ENCODE peak calls at places on chromosomes 12 and 14, in nine cellular contexts. One of them, this sample, is unnamed. For H3K9me3, the result is how much of the 10 kb centered on the place peaks cover.

GRCh38 chr14:55841625-55842024 is 261.6 kb downstream of the KTN1 start:
- DNase-seq in neural progenitor cell: no peak
- DNase-seq in A549: no peak
- DNase-seq in mammary epithelial cell: no peak
- DNase-seq in fibroblast of lung: no peak
- DNase-seq in keratinocyte: no peak
- DNase-seq in endothelial cell of umbilical vein: no peak
- DNase-seq in neuronal stem cell: no peak
- DNase-seq in MM.1S: no peak
- DNase-seq in this sample: no peak

GRCh38 chr12:14193623-14194022 is 171.9 kb upstream of the ATF7IP start:
- DNase-seq in neural progenitor cell: peak
- DNase-seq in A549: no peak
- DNase-seq in mammary epithelial cell: no peak
- DNase-seq in fibroblast of lung: no peak
- DNase-seq in keratinocyte: no peak
- DNase-seq in endothelial cell of umbilical vein: no peak
- DNase-seq in neuronal stem cell: no peak
- DNase-seq in MM.1S: no peak
- DNase-seq in this sample: no peak

GRCh38 chr12:45369065-45369464 is 153.2 kb downstream of the ANO6 start:
- DNase-seq in neural progenitor cell: no peak
- DNase-seq in A549: no peak
- DNase-seq in mammary epithelial cell: no peak
- DNase-seq in fibroblast of lung: peak
- DNase-seq in keratinocyte: no peak
- DNase-seq in endothelial cell of umbilical vein: peak
- DNase-seq in neuronal stem cell: no peak
- DNase-seq in MM.1S: peak
- DNase-seq in this sample: no peak

GRCh38 chr14:52951730-52952481 is 1.1 kb upstream of the FERMT2 start:
- DNase-seq in neural progenitor cell: peak
- DNase-seq in A549: peak
- DNase-seq in mammary epithelial cell: peak
- DNase-seq in fibroblast of lung: peak
- DNase-seq in keratinocyte: no peak
- DNase-seq in endothelial cell of umbilical vein: peak
- DNase-seq in neuronal stem cell: no peak
- DNase-seq in MM.1S: no peak
- DNase-seq in this sample: no peak

GRCh38 chr14:49770212-49770817 is 2.4 kb downstream of the KLHDC2 start:
- DNase-seq in neural progenitor cell: no peak
- DNase-seq in A549: no peak
- DNase-seq in mammary epithelial cell: no peak
- DNase-seq in fibroblast of lung: peak
- DNase-seq in keratinocyte: no peak
- DNase-seq in endothelial cell of umbilical vein: no peak
- DNase-seq in neuronal stem cell: no peak
- DNase-seq in MM.1S: no peak
- DNase-seq in this sample: no peak

GRCh38 chr12:3230758-3231375 is 153.7 kb downstream of the TSPAN9 start:
- DNase-seq in neural progenitor cell: no peak
- DNase-seq in A549: no peak
- DNase-seq in mammary epithelial cell: no peak
- DNase-seq in fibroblast of lung: no peak
- DNase-seq in keratinocyte: no peak
- DNase-seq in endothelial cell of umbilical vein: no peak
- DNase-seq in neuronal stem cell: no peak
- DNase-seq in MM.1S: no peak
- DNase-seq in this sample: no peak

GRCh38 chr12:13230500-13230899 is 34.0 kb downstream of the EMP1 start:
- DNase-seq in neural progenitor cell: no peak
- DNase-seq in A549: no peak
- DNase-seq in mammary epithelial cell: no peak
- DNase-seq in fibroblast of lung: no peak
- DNase-seq in keratinocyte: no peak
- DNase-seq in endothelial cell of umbilical vein: no peak
- DNase-seq in neuronal stem cell: no peak
- DNase-seq in MM.1S: no peak
- DNase-seq in this sample: no peak

GRCh38 chr12:98741229-98741614 is 96.1 kb downstream of the APAF1 start:
- DNase-seq in neural progenitor cell: no peak
- DNase-seq in A549: no peak
- DNase-seq in mammary epithelial cell: peak
- DNase-seq in fibroblast of lung: no peak
- DNase-seq in keratinocyte: no peak
- DNase-seq in endothelial cell of umbilical vein: no peak
- DNase-seq in neuronal stem cell: no peak
- DNase-seq in MM.1S: no peak
- DNase-seq in this sample: no peak

GRCh38 chr12:69932154-69932553 is 107.1 kb downstream of the MYRFL start:
- DNase-seq in neural progenitor cell: no peak
- DNase-seq in A549: no peak
- DNase-seq in mammary epithelial cell: no peak
- DNase-seq in fibroblast of lung: no peak
- DNase-seq in keratinocyte: no peak
- DNase-seq in endothelial cell of umbilical vein: peak
- DNase-seq in neuronal stem cell: no peak
- DNase-seq in MM.1S: no peak
- DNase-seq in this sample: no peak

GRCh38 chr14:71166434-71166833 is 259.2 kb downstream of the PCNX1 start:
- DNase-seq in neural progenitor cell: peak
- DNase-seq in A549: peak
- DNase-seq in mammary epithelial cell: peak
- DNase-seq in fibroblast of lung: peak
- DNase-seq in keratinocyte: no peak
- DNase-seq in endothelial cell of umbilical vein: peak
- DNase-seq in neuronal stem cell: no peak
- DNase-seq in MM.1S: no peak
- DNase-seq in this sample: peak

GRCh38 chr14:71165650-71166049 is 258.4 kb downstream of the PCNX1 start:
- DNase-seq in neural progenitor cell: no peak
- DNase-seq in A549: no peak
- DNase-seq in mammary epithelial cell: no peak
- DNase-seq in fibroblast of lung: no peak
- DNase-seq in keratinocyte: no peak
- DNase-seq in endothelial cell of umbilical vein: no peak
- DNase-seq in neuronal stem cell: no peak
- DNase-seq in MM.1S: no peak
- DNase-seq in this sample: no peak

GRCh38 chr14:71168564-71168963 is 261.3 kb downstream of the PCNX1 start:
- DNase-seq in neural progenitor cell: no peak
- DNase-seq in A549: no peak
- DNase-seq in mammary epithelial cell: no peak
- DNase-seq in fibroblast of lung: no peak
- DNase-seq in keratinocyte: no peak
- DNase-seq in endothelial cell of umbilical vein: no peak
- DNase-seq in neuronal stem cell: no peak
- DNase-seq in MM.1S: no peak
- DNase-seq in this sample: no peak

GRCh38 chr14:71169861-71170260 is 262.6 kb downstream of the PCNX1 start:
- DNase-seq in neural progenitor cell: no peak
- DNase-seq in A549: no peak
- DNase-seq in mammary epithelial cell: no peak
- DNase-seq in fibroblast of lung: no peak
- DNase-seq in keratinocyte: no peak
- DNase-seq in endothelial cell of umbilical vein: no peak
- DNase-seq in neuronal stem cell: no peak
- DNase-seq in MM.1S: no peak
- DNase-seq in this sample: peak

DNA sequence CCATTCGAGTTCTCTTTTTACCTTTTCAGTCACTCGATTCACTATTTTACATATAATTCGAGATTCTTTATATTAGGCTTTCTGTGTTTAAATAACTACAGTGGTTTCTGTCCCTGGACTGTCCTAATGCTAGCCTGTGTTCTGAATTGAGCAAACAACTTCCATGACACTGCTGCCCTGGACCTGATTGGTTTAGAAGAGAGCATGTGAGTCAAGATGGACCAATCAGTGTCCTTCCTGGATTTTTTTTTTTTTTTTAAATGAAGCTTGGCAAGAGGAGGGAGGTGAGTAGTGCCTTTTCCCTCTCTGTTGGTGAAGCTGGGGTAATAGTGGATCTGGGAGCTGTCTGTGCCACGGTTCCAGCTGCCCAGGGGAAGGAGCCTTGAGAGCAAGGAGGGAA is 261.8 kb downstream of the PCNX1 start:
- DNase-seq in neural progenitor cell: no peak
- DNase-seq in A549: no peak
- DNase-seq in mammary epithelial cell: no peak
- DNase-seq in fibroblast of lung: no peak
- DNase-seq in keratinocyte: no peak
- DNase-seq in endothelial cell of umbilical vein: no peak
- DNase-seq in neuronal stem cell: no peak
- DNase-seq in MM.1S: no peak
- DNase-seq in this sample: peak
- H3K4me2 ChIP-seq in neural progenitor cell: no peak
- H3K4me2 ChIP-seq in A549: no peak
- H3K4me2 ChIP-seq in mammary epithelial cell: no peak
- H3K4me2 ChIP-seq in fibroblast of lung: no peak
- H3K4me2 ChIP-seq in keratinocyte: no peak
- H3K4me2 ChIP-seq in endothelial cell of umbilical vein: no peak
- H3K4me2 ChIP-seq in neuronal stem cell: no peak
- H3K4me2 ChIP-seq in MM.1S: no peak
- H3K4me2 ChIP-seq in this sample: peak

DNA sequence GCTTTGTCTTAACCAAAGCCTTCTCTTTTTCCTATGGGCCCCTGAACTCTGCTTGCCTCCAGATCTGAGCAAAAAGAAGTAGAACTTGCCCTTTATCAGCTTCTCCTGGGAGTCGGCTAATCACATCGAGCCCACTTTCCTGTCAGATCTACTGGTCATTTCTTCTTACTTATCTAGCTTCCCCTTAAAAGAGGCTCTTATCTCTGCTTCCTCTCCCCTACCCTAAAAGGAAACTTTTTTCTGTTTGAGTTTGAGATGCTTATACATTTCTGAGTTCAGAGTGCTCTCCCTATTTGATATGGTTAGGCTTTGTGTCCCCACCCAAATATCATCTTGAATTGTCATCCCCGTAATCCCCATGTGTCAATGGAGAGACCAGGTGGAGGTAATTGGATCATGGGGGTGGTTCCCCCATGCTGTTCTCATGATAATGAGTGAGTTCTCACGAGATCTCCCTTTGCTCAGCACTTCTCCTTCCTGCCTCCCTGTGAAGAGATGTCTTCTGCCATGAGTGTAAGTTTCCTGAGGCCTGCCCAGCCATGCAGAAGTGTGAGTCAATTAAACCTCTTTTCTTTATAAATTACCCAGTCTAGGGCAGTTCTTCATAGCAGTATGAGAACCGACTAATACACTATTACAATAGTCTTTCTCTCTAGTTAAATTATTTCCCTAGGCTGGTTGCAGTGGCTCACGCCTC is 114.7 kb upstream of the AMN1 start:
- DNase-seq in neural progenitor cell: no peak
- DNase-seq in A549: no peak
- DNase-seq in mammary epithelial cell: no peak
- DNase-seq in fibroblast of lung: no peak
- DNase-seq in keratinocyte: no peak
- DNase-seq in endothelial cell of umbilical vein: no peak
- DNase-seq in neuronal stem cell: no peak
- DNase-seq in MM.1S: no peak
- DNase-seq in this sample: no peak
- H3K9me3 ChIP-seq in neural progenitor cell: under half
- H3K9me3 ChIP-seq in A549: under half
- H3K9me3 ChIP-seq in mammary epithelial cell: under half
- H3K9me3 ChIP-seq in fibroblast of lung: under half
- H3K9me3 ChIP-seq in keratinocyte: under half
- H3K9me3 ChIP-seq in endothelial cell of umbilical vein: under half
- H3K9me3 ChIP-seq in neuronal stem cell: under half
- H3K9me3 ChIP-seq in MM.1S: under half
- H3K9me3 ChIP-seq in this sample: under half

GRCh38 chr14:95222870-95223398 is 65.6 kb upstream of the DICER1 start:
- DNase-seq in neural progenitor cell: no peak
- DNase-seq in A549: no peak
- DNase-seq in mammary epithelial cell: peak
- DNase-seq in fibroblast of lung: peak
- DNase-seq in keratinocyte: no peak
- DNase-seq in endothelial cell of umbilical vein: no peak
- DNase-seq in neuronal stem cell: no peak
- DNase-seq in MM.1S: no peak
- DNase-seq in this sample: no peak
- H3K27ac ChIP-seq in neural progenitor cell: no peak
- H3K27ac ChIP-seq in A549: no peak
- H3K27ac ChIP-seq in mammary epithelial cell: no peak
- H3K27ac ChIP-seq in fibroblast of lung: no peak
- H3K27ac ChIP-seq in keratinocyte: no peak
- H3K27ac ChIP-seq in endothelial cell of umbilical vein: no peak
- H3K27ac ChIP-seq in neuronal stem cell: no peak
- H3K27ac ChIP-seq in MM.1S: no peak
- H3K27ac ChIP-seq in this sample: peak

GRCh38 chr14:65206078-65206447 is 103.7 kb upstream of the MAX start:
- DNase-seq in neural progenitor cell: no peak
- DNase-seq in A549: no peak
- DNase-seq in mammary epithelial cell: no peak
- DNase-seq in fibroblast of lung: no peak
- DNase-seq in keratinocyte: no peak
- DNase-seq in endothelial cell of umbilical vein: no peak
- DNase-seq in neuronal stem cell: no peak
- DNase-seq in MM.1S: no peak
- DNase-seq in this sample: no peak

GRCh38 chr14:65210118-65210826 is 108.0 kb upstream of the MAX start:
- DNase-seq in neural progenitor cell: no peak
- DNase-seq in A549: no peak
- DNase-seq in mammary epithelial cell: peak
- DNase-seq in fibroblast of lung: peak
- DNase-seq in keratinocyte: no peak
- DNase-seq in endothelial cell of umbilical vein: peak
- DNase-seq in neuronal stem cell: no peak
- DNase-seq in MM.1S: peak
- DNase-seq in this sample: no peak

GRCh38 chr14:65206448-65207096 is 104.3 kb upstream of the MAX start:
- DNase-seq in neural progenitor cell: no peak
- DNase-seq in A549: no peak
- DNase-seq in mammary epithelial cell: peak
- DNase-seq in fibroblast of lung: peak
- DNase-seq in keratinocyte: no peak
- DNase-seq in endothelial cell of umbilical vein: no peak
- DNase-seq in neuronal stem cell: no peak
- DNase-seq in MM.1S: peak
- DNase-seq in this sample: peak

GRCh38 chr14:65210827-65211192 is 108.5 kb upstream of the MAX start:
- DNase-seq in neural progenitor cell: no peak
- DNase-seq in A549: no peak
- DNase-seq in mammary epithelial cell: no peak
- DNase-seq in fibroblast of lung: peak
- DNase-seq in keratinocyte: no peak
- DNase-seq in endothelial cell of umbilical vein: no peak
- DNase-seq in neuronal stem cell: no peak
- DNase-seq in MM.1S: no peak
- DNase-seq in this sample: no peak

DNA sequence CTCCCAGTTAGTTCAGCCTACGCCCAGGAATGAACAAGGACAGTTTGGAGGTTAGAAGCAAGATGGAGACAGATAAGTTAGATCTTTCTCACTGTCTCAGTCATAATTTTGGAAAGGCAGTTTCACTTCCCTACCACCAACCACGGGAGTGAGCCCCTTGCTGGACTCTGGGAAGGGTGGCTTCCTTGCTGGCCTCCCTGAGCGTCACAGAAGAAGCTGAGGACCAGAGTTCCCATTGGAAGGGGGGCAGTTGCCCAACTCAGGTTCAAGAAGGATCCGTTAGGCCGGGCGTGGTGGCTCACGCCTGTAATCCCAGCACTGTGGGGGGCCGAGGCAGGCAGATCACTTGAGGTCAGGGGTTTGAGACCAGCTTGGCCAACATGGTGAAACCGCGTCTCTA is 106.2 kb upstream of the MAX start:
- DNase-seq in neural progenitor cell: no peak
- DNase-seq in A549: no peak
- DNase-seq in mammary epithelial cell: no peak
- DNase-seq in fibroblast of lung: no peak
- DNase-seq in keratinocyte: no peak
- DNase-seq in endothelial cell of umbilical vein: no peak
- DNase-seq in neuronal stem cell: no peak
- DNase-seq in MM.1S: no peak
- DNase-seq in this sample: peak
- H3K4me2 ChIP-seq in neural progenitor cell: no peak
- H3K4me2 ChIP-seq in A549: no peak
- H3K4me2 ChIP-seq in mammary epithelial cell: no peak
- H3K4me2 ChIP-seq in fibroblast of lung: no peak
- H3K4me2 ChIP-seq in keratinocyte: no peak
- H3K4me2 ChIP-seq in endothelial cell of umbilical vein: no peak
- H3K4me2 ChIP-seq in neuronal stem cell: no peak
- H3K4me2 ChIP-seq in MM.1S: no peak
- H3K4me2 ChIP-seq in this sample: peak